ENCODE peak calls at places on chromosomes 6 and 20, in eight cellular contexts. J is lower leg skin; A is central memory CD8-positive, alpha-beta T cell; X is RWPE1; T is activated naive CD4-positive, alpha-beta T cell; Y is effector memory CD8-positive, alpha-beta T cell; Z is midbrain; K is stimulated activated CD4-positive, alpha-beta T cell treated with anti-CD3 and anti-CD28 coated beads, Interleukin-1b, Interleukin-23, amount 100 ng/mL, for 24 hours. W is an unnamed sample.

GRCh38 chr6:169618526-169619490 is 83.0 kb downstream of the WDR27 start:
- DNase-seq in J (no peak), A (no peak), X (peak), T (no peak), Y (no peak), Z (no peak), K (no peak), W (peak)

GRCh38 chr6:145964948-145965366 is 799 bp upstream of the SHPRH start:
- DNase-seq in J (no peak), A (no peak), X (no peak), T (no peak), Y (no peak), Z (no peak), K (no peak), W (peak)

GRCh38 chr6:148457137-148457842 is 114.7 kb downstream of the SASH1 start:
- DNase-seq in J (no peak), A (no peak), X (no peak), T (no peak), Y (no peak), Z (no peak), K (no peak), W (no peak)

GRCh38 chr20:19210426-19211155 is 1.9 kb upstream of the SLC24A3 start:
- DNase-seq in J (no peak), A (no peak), X (no peak), T (no peak), Y (no peak), Z (no peak), K (no peak), W (peak)

GRCh38 chr6:107973594-107973993 is 15.6 kb upstream of the SEC63 start:
- DNase-seq in J (no peak), A (no peak), X (no peak), T (no peak), Y (no peak), Z (no peak), K (no peak), W (no peak)

GRCh38 chr6:77561768-77562314 is 91.0 kb upstream of the MEI4 start:
- DNase-seq in J (no peak), A (no peak), X (no peak), T (no peak), Y (no peak), Z (no peak), K (no peak), W (peak)

GRCh38 chr20:18284805-18285533 is 3.4 kb upstream of the ZNF133 start:
- DNase-seq in J (no peak), A (no peak), X (no peak), T (no peak), Y (no peak), Z (no peak), K (no peak), W (no peak)

GRCh38 chr6:169409742-169410312 is 156.2 kb upstream of the THBS2 start:
- DNase-seq in J (no peak), A (no peak), X (no peak), T (no peak), Y (no peak), Z (no peak), K (no peak), W (no peak)

GRCh38 chr6:160086754-160087153 is 34.9 kb upstream of the SLC22A1 start:
- DNase-seq in J (no peak), A (no peak), X (no peak), T (no peak), Y (no peak), Z (no peak), K (no peak), W (no peak)

GRCh38 chr6:155181498-155181897 is 82.3 kb upstream of the CLDN20 start:
- DNase-seq in J (no peak), A (no peak), X (no peak), T (no peak), Y (no peak), Z (no peak), K (no peak), W (no peak)

GRCh38 chr6:30238178-30238795 is 25.1 kb upstream of the TRIM26 start:
- DNase-seq in J (no peak), A (no peak), X (no peak), T (no peak), Y (no peak), Z (no peak), K (no peak), W (no peak)

GRCh38 chr6:29011276-29011734 is 6.2 kb upstream of the ZNF311 start:
- DNase-seq in J (peak), A (no peak), X (peak), T (no peak), Y (no peak), Z (peak), K (peak), W (peak)

GRCh38 chr6:166589334-166589731 is 2.9 kb upstream of the RAMACL start:
- DNase-seq in J (no peak), A (no peak), X (no peak), T (no peak), Y (no peak), Z (no peak), K (no peak), W (peak)

GRCh38 chr20:63973636-63974401 is 4.1 kb upstream of the ZNF512B start:
- DNase-seq in J (peak), A (peak), X (peak), T (peak), Y (peak), Z (peak), K (no peak), W (peak)

GRCh38 chr6:13725570-13725969 is 13.9 kb upstream of the RANBP9 start:
- DNase-seq in J (no peak), A (no peak), X (peak), T (no peak), Y (peak), Z (no peak), K (no peak), W (no peak)

GRCh38 chr6:11188161-11188915 is 44.1 kb downstream of the NEDD9 start:
- DNase-seq in J (no peak), A (no peak), X (peak), T (no peak), Y (no peak), Z (no peak), K (no peak), W (no peak)

GRCh38 chr20:31933698-31934097 is 18.1 kb downstream of the PDRG1 start:
- DNase-seq in J (no peak), A (no peak), X (peak), T (no peak), Y (no peak), Z (no peak), K (no peak), W (no peak)

GRCh38 chr6:52513464-52513863 is 63.4 kb downstream of the TRAM2 start:
- DNase-seq in J (peak), A (no peak), X (no peak), T (no peak), Y (no peak), Z (no peak), K (no peak), W (no peak)

GRCh38 chr20:52469143-52469542 is 277.6 kb upstream of the ZFP64 start:
- DNase-seq in J (no peak), A (no peak), X (no peak), T (no peak), Y (no peak), Z (no peak), K (no peak), W (no peak)

GRCh38 chr6:135358251-135358821 is 139.2 kb downstream of the AHI1 start:
- DNase-seq in J (no peak), A (no peak), X (peak), T (no peak), Y (no peak), Z (no peak), K (no peak), W (no peak)

GRCh38 chr6:36760685-36761435 is 63.2 kb downstream of the RAB44 start:
- DNase-seq in J (no peak), A (no peak), X (no peak), T (no peak), Y (no peak), Z (peak), K (no peak), W (no peak)

GRCh38 chr6:39841923-39842322 is 49.7 kb downstream of the DAAM2 start:
- DNase-seq in J (no peak), A (no peak), X (no peak), T (no peak), Y (no peak), Z (no peak), K (no peak), W (no peak)

GRCh38 chr6:71211799-71212198 is 76.8 kb upstream of the OGFRL1 start:
- DNase-seq in J (no peak), A (no peak), X (no peak), T (no peak), Y (no peak), Z (no peak), K (no peak), W (no peak)

GRCh38 chr6:169427856-169428255 is 174.2 kb upstream of the THBS2 start:
- DNase-seq in J (no peak), A (no peak), X (peak), T (no peak), Y (no peak), Z (no peak), K (no peak), W (peak)

GRCh38 chr6:116424001-116424400 is 37.2 kb upstream of the CALHM6 start:
- DNase-seq in J (no peak), A (no peak), X (no peak), T (no peak), Y (no peak), Z (no peak), K (no peak), W (no peak)

GRCh38 chr6:139448094-139448649 is 73.7 kb upstream of the CITED2 start:
- DNase-seq in J (no peak), A (no peak), X (no peak), T (no peak), Y (no peak), Z (no peak), K (no peak), W (no peak)

GRCh38 chr6:106510090-106510970 is 119.0 kb downstream of the RTN4IP1 start:
- DNase-seq in J (peak), A (no peak), X (peak), T (peak), Y (peak), Z (no peak), K (no peak), W (no peak)

GRCh38 chr6:36788768-36789167 is 50.5 kb downstream of the CPNE5 start:
- DNase-seq in J (no peak), A (no peak), X (no peak), T (no peak), Y (no peak), Z (no peak), K (no peak), W (no peak)

GRCh38 chr6:138461647-138462046 is 37.6 kb downstream of the NHSL1 start:
- DNase-seq in J (no peak), A (no peak), X (no peak), T (no peak), Y (no peak), Z (no peak), K (no peak), W (no peak)

GRCh38 chr20:46063151-46063550 is 26.6 kb downstream of the NCOA5 start:
- DNase-seq in J (no peak), A (no peak), X (no peak), T (no peak), Y (no peak), Z (no peak), K (no peak), W (no peak)

GRCh38 chr6:118468682-118469465 is 79.2 kb upstream of the PLN start:
- DNase-seq in J (no peak), A (no peak), X (peak), T (no peak), Y (no peak), Z (no peak), K (no peak), W (no peak)

GRCh38 chr6:12815884-12816600 is 99.5 kb downstream of the PHACTR1 start:
- DNase-seq in J (no peak), A (no peak), X (no peak), T (no peak), Y (no peak), Z (no peak), K (no peak), W (no peak)

GRCh38 chr20:31260326-31260932 is 3.0 kb downstream of the DEFB115 start:
- DNase-seq in J (no peak), A (no peak), X (peak), T (no peak), Y (no peak), Z (no peak), K (no peak), W (peak)

GRCh38 chr20:11376406-11376805 is 541.3 kb upstream of the BTBD3 start:
- DNase-seq in J (no peak), A (no peak), X (no peak), T (no peak), Y (no peak), Z (no peak), K (no peak), W (no peak)

GRCh38 chr6:2942916-2943563 is 28.3 kb downstream of the SERPINB6 start:
- DNase-seq in J (no peak), A (peak), X (no peak), T (no peak), Y (no peak), Z (no peak), K (no peak), W (no peak)

GRCh38 chr6:27605401-27606342 is 132.8 kb upstream of the ZNF184 start:
- DNase-seq in J (no peak), A (no peak), X (no peak), T (no peak), Y (no peak), Z (no peak), K (no peak), W (no peak)